ENCODE peak calls at places on chromosomes 7 and 10, in five cellular contexts. C, O, W, Z and I are unnamed samples.

GRCh38 chr10:373015-373414 is 237.8 kb downstream of the ZMYND11 start:
- DNase-seq in W (no peak), O (no peak), Z (peak; percentile 43), C (peak; percentile 70), I (no peak)

GRCh38 chr7:1503390-1503789 is 799 bp downstream of the INTS1 start:
- DNase-seq in W (no peak), O (no peak), C (no peak), Z (no peak), I (no peak)

GRCh38 chr7:42672339-42672990 is 239.4 kb downstream of the C7orf25 start:
- DNase-seq in W (no peak), Z (no peak), O (no peak), C (no peak), I (no peak)

GRCh38 chr7:135075716-135076115 is 72.2 kb upstream of the TMEM140 start:
- DNase-seq in W (no peak), Z (no peak), C (no peak), O (no peak), I (peak; percentile 46)

GRCh38 chr7:93902777-93903423 is 3.5 kb upstream of the GNGT1 start:
- DNase-seq in Z (peak; percentile 79), W (no peak), O (peak; percentile 32), C (peak; percentile 25), I (peak; percentile 54)

GRCh38 chr7:149194799-149195179 is 557 bp upstream of the ZNF282 start:
- DNase-seq in W (no peak), O (no peak), Z (no peak), C (no peak), I (no peak)

GRCh38 chr7:128459394-128459878 is 3.8 kb downstream of the HILPDA start:
- DNase-seq in O (peak; percentile 59), W (no peak), Z (peak; percentile 81), C (peak; percentile 53), I (peak; percentile 88)

GRCh38 chr7:155373359-155374273 is 75.9 kb downstream of the INSIG1 start:
- DNase-seq in C (no peak), W (peak; percentile 68), Z (peak; percentile 31), O (no peak), I (peak; percentile 69)

GRCh38 chr7:88169717-88170320 is 50.0 kb downstream of the SRI start:
- DNase-seq in W (no peak), Z (peak; percentile 24), C (peak; percentile 10), O (no peak), I (no peak)

GRCh38 chr10:79266543-79267312 is 80.5 kb upstream of the PPIF start:
- DNase-seq in O (no peak), W (peak; percentile 88), C (no peak), Z (peak; percentile 89), I (no peak)

GRCh38 chr10:31215052-31215451 is 104.0 kb upstream of the ZEB1 start:
- DNase-seq in O (no peak), W (no peak), C (no peak), Z (no peak), I (no peak)

GRCh38 chr7:132836746-132837145 is 245.1 kb downstream of the CHCHD3 start:
- DNase-seq in Z (peak; percentile 20), W (no peak), O (no peak), C (no peak), I (no peak)

GRCh38 chr10:82289945-82290344 is 415.0 kb downstream of the NRG3 start:
- DNase-seq in Z (no peak), O (no peak), C (no peak), W (no peak), I (no peak)

GRCh38 chr7:2645274-2645868 is 13.6 kb downstream of the TTYH3 start:
- DNase-seq in W (no peak), Z (no peak), C (no peak), O (no peak), I (peak; percentile 70)

GRCh38 chr10:14975672-14976273 is 16.6 kb downstream of the MEIG1 start:
- DNase-seq in O (peak; percentile 18), W (no peak), Z (no peak), C (no peak), I (no peak)

GRCh38 chr10:244227-244626 is 109.0 kb downstream of the ZMYND11 start:
- DNase-seq in Z (no peak), C (no peak), W (no peak), O (no peak), I (no peak)

GRCh38 chr7:4774804-4775280 is 581 bp upstream of the AP5Z1 start:
- DNase-seq in Z (peak; percentile 79), O (peak; percentile 18), C (peak; percentile 48), W (peak; percentile 84), I (no peak)

GRCh38 chr10:113108180-113108835 is 158.3 kb downstream of the TCF7L2 start:
- DNase-seq in W (peak; percentile 47), C (no peak), Z (no peak), O (no peak), I (peak; percentile 97)

GRCh38 chr7:116500071-116500853 is 724 bp downstream of the CAV2 start:
- DNase-seq in O (no peak), Z (peak; percentile 56), C (no peak), W (no peak), I (peak; percentile 83)

GRCh38 chr10:114491419-114491818 is 87.1 kb upstream of the AFAP1L2 start:
- DNase-seq in W (no peak), O (no peak), Z (no peak), C (no peak), I (no peak)

GRCh38 chr7:104883248-104883717 is 130.7 kb upstream of the KMT2E start:
- DNase-seq in O (no peak), W (no peak), Z (no peak), C (no peak), I (no peak)
- TF ChIP-seq CTCF in O (no peak), W (no peak), Z (no peak), C (no peak), I (no peak)

DNA sequence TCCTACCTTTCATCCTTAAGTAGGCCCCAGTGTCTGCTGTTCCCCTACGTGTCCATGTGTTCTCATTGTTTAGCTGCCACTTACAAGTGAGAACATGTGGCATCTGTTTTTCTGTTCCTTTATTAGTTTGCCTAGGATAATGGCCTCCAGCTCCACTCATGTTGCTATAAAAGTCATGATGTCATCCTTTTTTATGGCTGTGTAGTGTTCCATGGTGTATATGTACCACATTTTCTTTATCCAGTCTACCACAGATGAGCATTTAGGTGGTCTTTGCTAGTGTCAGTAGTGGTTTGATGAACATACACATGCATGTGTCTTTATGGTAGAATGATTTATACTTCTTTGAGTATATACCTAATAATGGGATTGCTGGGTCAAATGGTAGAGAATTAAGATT is 146.2 kb upstream of the SLC26A5 start:
- DNase-seq in W (no peak), O (no peak), Z (no peak), C (no peak), I (no peak)
- H3K9ac ChIP-seq in W (no peak overlapping the region), O (no peak overlapping the region), Z (no peak overlapping the region), C (no peak overlapping the region), I (no peak overlapping the region)

GRCh38 chr7:33654641-33655040 is 250.7 kb upstream of the BMPER start:
- DNase-seq in C (no peak), Z (no peak), W (no peak), O (no peak), I (no peak)
- TF ChIP-seq CTCF in C (no peak), Z (no peak), W (no peak), O (no peak), I (no peak)

DNA sequence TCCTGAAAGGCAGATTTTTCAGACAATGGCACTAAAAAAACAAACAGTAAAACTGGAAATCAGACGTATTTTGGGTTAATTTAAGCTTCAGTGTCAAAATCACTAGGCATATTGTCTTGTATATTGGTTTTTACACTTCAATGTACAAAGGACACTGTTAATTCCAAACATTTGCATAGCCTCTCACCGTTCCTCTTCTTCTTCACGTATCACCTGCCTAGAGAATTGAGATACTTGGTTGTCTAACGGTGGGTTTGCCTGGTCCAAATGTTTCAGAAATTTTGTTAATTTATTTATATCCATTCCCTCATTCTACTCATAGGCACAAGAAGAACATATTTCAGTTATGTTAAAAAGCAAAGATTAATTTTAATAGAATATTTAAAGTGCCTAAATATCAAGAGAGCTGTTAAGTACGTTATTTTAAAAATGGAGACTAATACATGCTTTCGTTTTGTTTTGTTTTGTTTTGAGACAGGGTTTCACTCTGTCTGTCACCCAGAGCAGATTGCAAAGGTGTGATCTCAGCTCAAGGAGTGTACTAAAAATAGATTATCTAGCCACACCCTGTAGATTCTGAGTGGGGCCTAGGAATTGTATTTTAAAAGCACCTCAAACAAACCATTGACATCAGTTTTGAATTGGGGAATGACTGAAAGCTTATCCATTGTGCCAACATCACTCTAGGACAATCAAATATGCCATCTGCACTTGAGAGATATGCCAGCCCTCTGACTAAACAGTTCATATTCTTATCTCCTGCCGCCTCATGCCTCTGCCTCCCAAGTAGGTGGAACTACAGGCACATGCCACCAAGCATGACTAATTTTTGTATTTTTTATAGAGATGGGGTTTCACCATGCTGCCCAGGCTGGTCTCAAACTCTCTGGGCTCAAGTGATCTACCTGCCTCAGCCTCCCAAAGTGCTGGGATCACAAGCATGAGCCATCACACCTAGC is 42.9 kb upstream of the HGF start:
- DNase-seq in O (peak; percentile 3), Z (no peak), W (no peak), C (no peak), I (no peak)
- H3K9ac ChIP-seq in O (no peak overlapping the region), Z (no peak overlapping the region), W (no peak overlapping the region), C (no peak overlapping the region), I (no peak overlapping the region)

GRCh38 chr7:28060371-28060950 is 120.1 kb downstream of the JAZF1 start:
- DNase-seq in C (no peak), Z (no peak), O (no peak), W (no peak), I (no peak)

GRCh38 chr7:28065721-28066285 is 114.8 kb downstream of the JAZF1 start:
- DNase-seq in O (no peak), Z (no peak), C (no peak), W (no peak), I (no peak)

GRCh38 chr7:28065308-28065707 is 115.3 kb downstream of the JAZF1 start:
- DNase-seq in W (no peak), Z (peak; percentile 61), C (no peak), O (no peak), I (no peak)

GRCh38 chr7:28061824-28062196 is 118.8 kb downstream of the JAZF1 start:
- DNase-seq in O (no peak), Z (no peak), C (no peak), W (no peak), I (no peak)

GRCh38 chr7:28062197-28062988 is 118.2 kb downstream of the JAZF1 start:
- DNase-seq in W (no peak), O (peak; percentile 27), Z (peak; percentile 70), C (peak; percentile 40), I (peak; percentile 94)
- TF ChIP-seq CTCF in W (peak; percentile 69), O (peak; percentile 48), Z (peak; percentile 73), C (peak; percentile 79), I (peak; percentile 86)

GRCh38 chr10:70053212-70053895 is 708 bp downstream of the MACROH2A2 start:
- DNase-seq in W (peak; percentile 77), O (no peak), Z (no peak), C (no peak), I (peak; percentile 84)
- H3K9ac ChIP-seq in W (peak overlapping the region; percentile 66), O (peak overlapping the region; percentile 94), Z (peak overlapping the region; percentile 58), C (peak overlapping the region; percentile 76), I (peak overlapping the region; percentile 89)